ENCODE peak calls at places on chromosome 11, in five cellular contexts. Q is A172, D is NCI-H1105, M is cerebellar cortex, P is skeletal muscle cell. G is an unnamed sample.

GRCh38 chr11:92226331-92227232 is 2.0 kb downstream of the FAT3 start:
- DNase-seq in Q (no peak), D (peak), M (no peak), P (no peak), G (no peak)

GRCh38 chr11:66045177-66045639 is 3.8 kb downstream of the GAL3ST3 start:
- DNase-seq in Q (peak), D (peak), M (peak), P (peak), G (peak)

GRCh38 chr11:65454696-65455456 is 32.3 kb downstream of the NEAT1 start:
- DNase-seq in Q (peak), D (peak), M (peak), P (no peak), G (peak)

GRCh38 chr11:67632175-67632981 is 2.6 kb upstream of the NUDT8 start:
- DNase-seq in Q (no peak), D (no peak), M (no peak), P (no peak), G (no peak)

GRCh38 chr11:123174196-123175183 is 20.6 kb downstream of the CLMP start:
- DNase-seq in Q (peak), D (no peak), M (no peak), P (peak), G (no peak)

GRCh38 chr11:21811572-21811971 is 381.3 kb upstream of the ANO5 start:
- DNase-seq in Q (no peak), D (no peak), M (no peak), P (no peak), G (no peak)

GRCh38 chr11:95791385-95792033 is 1.2 kb downstream of the CEP57 start:
- DNase-seq in Q (no peak), D (peak), M (no peak), P (no peak), G (no peak)

GRCh38 chr11:46381046-46381835 is at the start of gene MDK:
- DNase-seq in Q (no peak), D (peak), M (no peak), P (no peak), G (no peak)

GRCh38 chr11:63761870-63762661 is 6.5 kb downstream of the ZFTA start:
- DNase-seq in Q (no peak), D (peak), M (no peak), P (no peak), G (peak)

GRCh38 chr11:60985501-60985900 is 14.0 kb downstream of the CD6 start:
- DNase-seq in Q (no peak), D (no peak), M (no peak), P (no peak), G (no peak)

GRCh38 chr11:17547051-17547577 is at the start of gene OTOG:
- DNase-seq in Q (no peak), D (peak), M (no peak), P (no peak), G (no peak)

GRCh38 chr11:45654242-45654641 is 11.2 kb downstream of the CHST1 start:
- DNase-seq in Q (no peak), D (no peak), M (no peak), P (no peak), G (no peak)